ENCODE peak calls at places on chromosomes 13 and 19, in five cellular contexts. T is upper lobe of left lung, A is WERI-Rb-1, N is transverse colon, J is mesendoderm. I is an unnamed sample.
A peak's percentile ranks its signal among the peaks of the same experiment; 100 is the strongest.

GRCh38 chr19:39941151-39941550 is 6.7 kb upstream of the FCGBP start:
- DNase-seq in T (no peak), A (no peak), J (no peak), N (no peak), I (no peak)

GRCh38 chr19:53927745-53928144 is 18.7 kb downstream of the CACNG7 start:
- DNase-seq in J (peak; percentile 90), A (no peak), N (no peak), T (no peak), I (peak; percentile 84)

GRCh38 chr19:28019371-28019770 is 1193.6 kb downstream of the UQCRFS1 start:
- DNase-seq in A (peak; percentile 79), N (no peak), T (no peak), J (no peak), I (no peak)

GRCh38 chr19:4538601-4538954 is 1.3 kb downstream of the LRG1 start:
- DNase-seq in J (no peak), T (no peak), N (no peak), A (no peak), I (no peak)

GRCh38 chr19:1107655-1108261 is 4.0 kb downstream of the GPX4 start:
- DNase-seq in J (no peak), T (no peak), N (no peak), A (no peak), I (no peak)

GRCh38 chr13:81487151-81487550 is 1146.2 kb upstream of the SPRY2 start:
- DNase-seq in N (no peak), T (no peak), A (peak; percentile 35), J (peak; percentile 88), I (peak; percentile 18)

GRCh38 chr13:103386341-103386740 is 320.1 kb upstream of the SLC10A2 start:
- DNase-seq in N (no peak), J (peak; percentile 36), T (no peak), A (no peak), I (no peak)

GRCh38 chr13:21066946-21067345 is 5.6 kb upstream of the LATS2 start:
- DNase-seq in T (no peak), A (no peak), N (no peak), J (no peak), I (no peak)

GRCh38 chr13:90623318-90624011 is 724.0 kb upstream of the MIR17HG start:
- DNase-seq in N (no peak), T (no peak), A (no peak), J (no peak), I (no peak)

GRCh38 chr19:28436320-28436719 is 776.6 kb downstream of the UQCRFS1 start:
- DNase-seq in T (no peak), J (no peak), N (peak; percentile 27), A (no peak), I (no peak)

GRCh38 chr13:25874907-25875306 is 176.9 kb downstream of the SHISA2 start:
- DNase-seq in J (peak; percentile 7), A (no peak), T (no peak), N (peak; percentile 26), I (no peak)

GRCh38 chr19:16936901-16937300 is 48.1 kb downstream of the F2RL3 start:
- DNase-seq in T (no peak), J (no peak), A (no peak), N (no peak), I (no peak)

GRCh38 chr13:113804703-113805430 is 45.8 kb downstream of the TMEM255B start:
- DNase-seq in N (no peak), J (no peak), A (no peak), T (no peak), I (peak; percentile 81)

GRCh38 chr13:33455291-33455690 is 169.7 kb upstream of the STARD13 start:
- DNase-seq in N (no peak), T (no peak), A (no peak), J (no peak), I (no peak)

GRCh38 chr13:114027046-114027760 is 53.3 kb upstream of the C13orf46 start:
- DNase-seq in T (no peak), N (no peak), A (no peak), J (no peak), I (no peak)

GRCh38 chr19:21751379-21751778 is 16.0 kb downstream of the ZNF100 start:
- DNase-seq in J (no peak), A (no peak), N (no peak), T (no peak), I (no peak)

GRCh38 chr19:50500060-50500752 is 10.8 kb downstream of the JOSD2 start:
- DNase-seq in N (no peak), T (no peak), A (peak; percentile 91), J (peak; percentile 61), I (peak; percentile 88)

GRCh38 chr13:21675095-21676007 is 4.5 kb downstream of the FGF9 start:
- DNase-seq in A (no peak), N (peak; percentile 54), T (peak; percentile 58), J (peak; percentile 37), I (peak; percentile 86)

GRCh38 chr19:17957149-17957849 is 9.6 kb upstream of the KCNN1 start:
- DNase-seq in A (no peak), T (no peak), N (no peak), J (no peak), I (no peak)

GRCh38 chr19:14703833-14704232 is 14.0 kb downstream of the ZNF333 start:
- DNase-seq in A (no peak), J (no peak), T (no peak), N (no peak), I (no peak)
- H3K36me3 ChIP-seq in A (peaks cover 25% of the 10 kb centered on the region), J (peaks cover 13% of the 10 kb centered on the region), T (peaks cover 97% of the 10 kb centered on the region), N (no peaks in the 10 kb centered on the region), I (peaks cover 23% of the 10 kb centered on the region)

GRCh38 chr19:37926255-37926654 is 19.2 kb downstream of the SIPA1L3 start:
- DNase-seq in T (no peak), N (no peak), A (no peak), J (no peak), I (no peak)
- H3K4me3 ChIP-seq in T (no peak overlapping the region), N (no peak overlapping the region), A (no peak overlapping the region), J (no peak overlapping the region), I (no peak overlapping the region)

GRCh38 chr19:51607077-51607476 is 23.1 kb downstream of the SIGLEC5 start:
- DNase-seq in T (no peak), N (peak; percentile 66), A (no peak), J (no peak), I (no peak)
- H3K27me3 ChIP-seq in T (no peaks in the 10 kb centered on the region), N (no peaks in the 10 kb centered on the region), A (peaks cover 86% of the 10 kb centered on the region), J (no peaks in the 10 kb centered on the region), I (no peaks in the 10 kb centered on the region)

DNA sequence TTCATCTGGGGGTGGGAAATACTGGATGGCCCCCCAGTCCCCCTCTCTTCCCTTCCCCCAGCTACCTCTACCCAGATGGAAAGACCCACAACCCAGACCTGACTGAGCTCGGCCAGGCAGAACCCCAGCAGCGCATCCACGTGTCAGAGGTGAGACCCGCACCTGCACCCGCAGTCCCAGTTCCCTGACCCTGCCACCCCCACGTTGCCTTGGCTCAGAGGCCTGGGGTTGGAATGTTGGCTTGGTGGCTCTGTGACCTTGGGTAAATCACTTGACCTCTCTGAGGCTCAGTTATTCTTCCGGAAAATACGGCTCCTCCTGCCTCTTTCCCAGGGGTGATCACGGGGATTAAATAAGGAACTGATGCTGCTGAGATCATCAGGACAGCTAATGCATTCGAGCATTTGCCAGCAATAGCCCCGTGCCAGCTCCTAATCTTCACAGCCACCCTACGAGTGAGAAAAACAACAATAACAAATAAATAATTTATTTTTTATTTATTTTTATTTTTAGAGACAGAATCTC is 12.3 kb downstream of the CBLC start:
- DNase-seq in T (no peak), J (no peak), N (no peak), A (no peak), I (no peak)
- H3K36me3 ChIP-seq in T (no peaks in the 10 kb centered on the region), J (no peaks in the 10 kb centered on the region), N (no peaks in the 10 kb centered on the region), A (no peaks in the 10 kb centered on the region), I (peaks cover 19% of the 10 kb centered on the region)